ENCODE peak calls at places on chromosomes 2 and 18, in eight cellular contexts. One of them, this sample, is unnamed.

GRCh38 chr2:205738341-205738968 is 56.2 kb downstream of the NRP2 start:
- DNase-seq in upper lobe of right lung: no peak
- DNase-seq in endothelial cell: no peak
- DNase-seq in neural progenitor cell: no peak
- DNase-seq in cardiac muscle cell: no peak
- DNase-seq in WERI-Rb-1: no peak
- DNase-seq in left ventricle myocardium inferior: no peak
- DNase-seq in HL-60: no peak
- DNase-seq in this sample: no peak

GRCh38 chr2:59462418-59463197 is 1090.8 kb downstream of the BCL11A start:
- DNase-seq in upper lobe of right lung: no peak
- DNase-seq in endothelial cell: no peak
- DNase-seq in neural progenitor cell: no peak
- DNase-seq in cardiac muscle cell: peak; percentile 50
- DNase-seq in WERI-Rb-1: no peak
- DNase-seq in left ventricle myocardium inferior: no peak
- DNase-seq in HL-60: no peak
- DNase-seq in this sample: no peak

GRCh38 chr2:234904785-234905184 is 47.0 kb upstream of the SH3BP4 start:
- DNase-seq in upper lobe of right lung: no peak
- DNase-seq in endothelial cell: no peak
- DNase-seq in neural progenitor cell: no peak
- DNase-seq in cardiac muscle cell: no peak
- DNase-seq in WERI-Rb-1: no peak
- DNase-seq in left ventricle myocardium inferior: no peak
- DNase-seq in HL-60: no peak
- DNase-seq in this sample: no peak

GRCh38 chr2:47300609-47301276 is 102.2 kb upstream of the MSH2 start:
- DNase-seq in upper lobe of right lung: no peak
- DNase-seq in endothelial cell: no peak
- DNase-seq in neural progenitor cell: no peak
- DNase-seq in cardiac muscle cell: no peak
- DNase-seq in WERI-Rb-1: no peak
- DNase-seq in left ventricle myocardium inferior: no peak
- DNase-seq in HL-60: peak; percentile 44
- DNase-seq in this sample: no peak

GRCh38 chr2:108220942-108221541 is 18.7 kb upstream of the SULT1C3 start:
- DNase-seq in upper lobe of right lung: peak; percentile 39
- DNase-seq in endothelial cell: no peak
- DNase-seq in neural progenitor cell: no peak
- DNase-seq in cardiac muscle cell: no peak
- DNase-seq in WERI-Rb-1: no peak
- DNase-seq in left ventricle myocardium inferior: peak; percentile 54
- DNase-seq in HL-60: no peak
- DNase-seq in this sample: no peak

GRCh38 chr18:28331551-28331950 is 154.6 kb upstream of the CDH2 start:
- DNase-seq in upper lobe of right lung: no peak
- DNase-seq in endothelial cell: no peak
- DNase-seq in neural progenitor cell: no peak
- DNase-seq in cardiac muscle cell: no peak
- DNase-seq in WERI-Rb-1: peak; percentile 31
- DNase-seq in left ventricle myocardium inferior: no peak
- DNase-seq in HL-60: no peak
- DNase-seq in this sample: no peak

GRCh38 chr18:9365406-9365805 is 30.8 kb downstream of the TWSG1 start:
- DNase-seq in upper lobe of right lung: no peak
- DNase-seq in endothelial cell: no peak
- DNase-seq in neural progenitor cell: no peak
- DNase-seq in cardiac muscle cell: no peak
- DNase-seq in WERI-Rb-1: no peak
- DNase-seq in left ventricle myocardium inferior: no peak
- DNase-seq in HL-60: no peak
- DNase-seq in this sample: no peak

GRCh38 chr2:202185816-202186221 is 52.6 kb downstream of the SUMO1 start:
- DNase-seq in upper lobe of right lung: no peak
- DNase-seq in endothelial cell: no peak
- DNase-seq in neural progenitor cell: no peak
- DNase-seq in cardiac muscle cell: no peak
- DNase-seq in WERI-Rb-1: no peak
- DNase-seq in left ventricle myocardium inferior: no peak
- DNase-seq in HL-60: no peak
- DNase-seq in this sample: no peak

GRCh38 chr2:239461551-239462515 is 61.0 kb upstream of the HDAC4 start:
- DNase-seq in upper lobe of right lung: no peak
- DNase-seq in endothelial cell: no peak
- DNase-seq in neural progenitor cell: no peak
- DNase-seq in cardiac muscle cell: no peak
- DNase-seq in WERI-Rb-1: no peak
- DNase-seq in left ventricle myocardium inferior: no peak
- DNase-seq in HL-60: no peak
- DNase-seq in this sample: no peak

GRCh38 chr2:186882511-186883071 is 33.6 kb upstream of the ZSWIM2 start:
- DNase-seq in upper lobe of right lung: no peak
- DNase-seq in endothelial cell: no peak
- DNase-seq in neural progenitor cell: peak; percentile 19
- DNase-seq in cardiac muscle cell: no peak
- DNase-seq in WERI-Rb-1: no peak
- DNase-seq in left ventricle myocardium inferior: no peak
- DNase-seq in HL-60: no peak
- DNase-seq in this sample: no peak

GRCh38 chr18:70166668-70167067 is 38.8 kb downstream of the RTTN start:
- DNase-seq in upper lobe of right lung: no peak
- DNase-seq in endothelial cell: no peak
- DNase-seq in neural progenitor cell: no peak
- DNase-seq in cardiac muscle cell: no peak
- DNase-seq in WERI-Rb-1: no peak
- DNase-seq in left ventricle myocardium inferior: no peak
- DNase-seq in HL-60: no peak
- DNase-seq in this sample: no peak

GRCh38 chr2:105961599-105962146 is 217.0 kb downstream of the NCK2 start:
- DNase-seq in upper lobe of right lung: no peak
- DNase-seq in endothelial cell: no peak
- DNase-seq in neural progenitor cell: no peak
- DNase-seq in cardiac muscle cell: no peak
- DNase-seq in WERI-Rb-1: no peak
- DNase-seq in left ventricle myocardium inferior: no peak
- DNase-seq in HL-60: no peak
- DNase-seq in this sample: no peak

GRCh38 chr2:112683550-112684414 is 37.0 kb upstream of the NT5DC4 start:
- DNase-seq in upper lobe of right lung: no peak
- DNase-seq in endothelial cell: peak; percentile 43
- DNase-seq in neural progenitor cell: no peak
- DNase-seq in cardiac muscle cell: no peak
- DNase-seq in WERI-Rb-1: no peak
- DNase-seq in left ventricle myocardium inferior: no peak
- DNase-seq in HL-60: no peak
- DNase-seq in this sample: no peak

GRCh38 chr2:118842687-118843491 is 4.6 kb downstream of the EN1 start:
- DNase-seq in upper lobe of right lung: no peak
- DNase-seq in endothelial cell: peak; percentile 22
- DNase-seq in neural progenitor cell: peak; percentile 64
- DNase-seq in cardiac muscle cell: no peak
- DNase-seq in WERI-Rb-1: no peak
- DNase-seq in left ventricle myocardium inferior: no peak
- DNase-seq in HL-60: no peak
- DNase-seq in this sample: no peak

GRCh38 chr18:32576296-32576916 is 105.7 kb upstream of the GAREM1 start:
- DNase-seq in upper lobe of right lung: no peak
- DNase-seq in endothelial cell: peak; percentile 64
- DNase-seq in neural progenitor cell: peak; percentile 80
- DNase-seq in cardiac muscle cell: peak; percentile 69
- DNase-seq in WERI-Rb-1: peak; percentile 15
- DNase-seq in left ventricle myocardium inferior: no peak
- DNase-seq in HL-60: no peak
- DNase-seq in this sample: no peak
- TF ChIP-seq CTCF in upper lobe of right lung: peak; percentile 33
- TF ChIP-seq CTCF in endothelial cell: no peak
- TF ChIP-seq CTCF in neural progenitor cell: peak; percentile 74
- TF ChIP-seq CTCF in cardiac muscle cell: peak; percentile 56
- TF ChIP-seq CTCF in WERI-Rb-1: peak; percentile 17
- TF ChIP-seq CTCF in left ventricle myocardium inferior: peak; percentile 37
- TF ChIP-seq CTCF in HL-60: peak; percentile 18
- TF ChIP-seq CTCF in this sample: peak; percentile 50

DNA sequence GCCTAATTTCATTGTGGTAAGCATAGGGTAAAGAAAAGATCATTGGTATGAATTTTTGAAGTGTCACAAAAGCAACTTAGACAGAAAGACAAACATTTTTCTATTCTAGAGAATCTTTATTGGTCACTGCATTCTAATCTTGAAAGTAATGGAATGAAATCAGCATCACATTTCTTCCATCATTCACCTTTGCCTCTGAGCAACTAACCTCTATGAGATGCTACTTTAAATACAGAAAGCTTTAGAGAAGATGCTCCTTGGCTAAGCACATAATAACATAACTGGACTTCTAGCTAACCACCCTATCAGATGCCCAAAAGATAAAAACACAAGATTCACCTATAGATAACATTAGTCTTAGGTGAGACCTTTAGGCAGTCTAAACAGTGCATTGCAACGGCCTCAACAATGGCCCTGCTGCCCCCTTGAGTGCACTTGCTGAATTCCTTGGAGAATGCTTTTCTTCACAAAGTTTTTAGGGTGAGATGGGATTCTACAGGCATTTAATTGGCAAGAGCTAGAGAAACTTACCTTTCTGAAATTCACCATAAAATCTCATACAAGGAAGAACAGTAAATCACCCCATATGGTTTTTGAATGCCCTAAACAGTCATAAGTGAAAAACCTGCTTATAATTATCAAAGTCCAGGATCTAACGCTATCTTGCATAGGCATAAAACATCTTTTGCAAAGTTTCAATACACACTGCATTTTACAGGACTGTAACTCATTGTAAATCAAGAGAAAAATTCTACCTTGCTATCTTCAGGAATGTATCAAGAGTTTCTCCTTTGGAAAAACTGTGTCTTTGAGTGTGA is 791.3 kb upstream of the CHAC2 start:
- DNase-seq in upper lobe of right lung: no peak
- DNase-seq in endothelial cell: peak; percentile 46
- DNase-seq in neural progenitor cell: peak; percentile 65
- DNase-seq in cardiac muscle cell: peak; percentile 33
- DNase-seq in WERI-Rb-1: peak; percentile 60
- DNase-seq in left ventricle myocardium inferior: no peak
- DNase-seq in HL-60: no peak
- DNase-seq in this sample: peak; percentile 36
- TF ChIP-seq CTCF in upper lobe of right lung: peak; percentile 8
- TF ChIP-seq CTCF in endothelial cell: peak; percentile 47
- TF ChIP-seq CTCF in neural progenitor cell: peak; percentile 78
- TF ChIP-seq CTCF in cardiac muscle cell: peak; percentile 42
- TF ChIP-seq CTCF in WERI-Rb-1: peak; percentile 78
- TF ChIP-seq CTCF in left ventricle myocardium inferior: peak; percentile 33
- TF ChIP-seq CTCF in HL-60: no peak
- TF ChIP-seq CTCF in this sample: peak; percentile 91

DNA sequence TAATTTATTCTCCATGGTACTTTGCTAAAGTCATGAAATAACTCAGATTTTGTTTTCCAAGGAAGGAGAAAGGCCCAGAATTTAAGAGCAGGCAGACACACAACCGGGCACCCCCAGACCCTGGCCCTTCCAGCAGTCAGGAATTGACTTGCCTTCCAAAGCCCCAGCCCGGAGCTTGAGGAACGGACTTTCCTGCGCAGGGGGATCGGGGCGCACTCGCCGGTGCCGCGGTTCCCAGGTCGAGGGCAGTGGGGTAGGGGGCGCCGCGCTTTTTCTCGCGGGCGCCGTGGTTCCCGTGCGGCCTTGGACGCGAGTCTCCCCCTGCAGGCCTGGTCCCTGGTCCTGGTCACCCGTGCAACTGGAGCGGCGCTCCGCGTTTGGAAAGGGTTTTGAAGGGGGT is 1.2 kb downstream of the ZNF236 start:
- DNase-seq in upper lobe of right lung: peak; percentile 71
- DNase-seq in endothelial cell: peak; percentile 68
- DNase-seq in neural progenitor cell: peak; percentile 67
- DNase-seq in cardiac muscle cell: peak; percentile 48
- DNase-seq in WERI-Rb-1: no peak
- DNase-seq in left ventricle myocardium inferior: peak; percentile 37
- DNase-seq in HL-60: no peak
- DNase-seq in this sample: no peak
- TF ChIP-seq CTCF in upper lobe of right lung: no peak
- TF ChIP-seq CTCF in endothelial cell: no peak
- TF ChIP-seq CTCF in neural progenitor cell: peak; percentile 44
- TF ChIP-seq CTCF in cardiac muscle cell: peak; percentile 50
- TF ChIP-seq CTCF in WERI-Rb-1: peak; percentile 29
- TF ChIP-seq CTCF in left ventricle myocardium inferior: no peak
- TF ChIP-seq CTCF in HL-60: no peak
- TF ChIP-seq CTCF in this sample: peak; percentile 34

GRCh38 chr18:12703096-12703567 is 290 bp downstream of the PSMG2 start:
- DNase-seq in upper lobe of right lung: no peak
- DNase-seq in endothelial cell: no peak
- DNase-seq in neural progenitor cell: no peak
- DNase-seq in cardiac muscle cell: no peak
- DNase-seq in WERI-Rb-1: no peak
- DNase-seq in left ventricle myocardium inferior: no peak
- DNase-seq in HL-60: no peak
- DNase-seq in this sample: no peak
- TF ChIP-seq CTCF in upper lobe of right lung: peak; percentile 6
- TF ChIP-seq CTCF in endothelial cell: no peak
- TF ChIP-seq CTCF in neural progenitor cell: no peak
- TF ChIP-seq CTCF in cardiac muscle cell: no peak
- TF ChIP-seq CTCF in WERI-Rb-1: no peak
- TF ChIP-seq CTCF in left ventricle myocardium inferior: no peak
- TF ChIP-seq CTCF in HL-60: no peak
- TF ChIP-seq CTCF in this sample: no peak

GRCh38 chr2:83016343-83017110 is 1442.6 kb downstream of the SUCLG1 start:
- DNase-seq in upper lobe of right lung: no peak
- DNase-seq in endothelial cell: no peak
- DNase-seq in neural progenitor cell: peak; percentile 12
- DNase-seq in cardiac muscle cell: no peak
- DNase-seq in WERI-Rb-1: peak; percentile 30
- DNase-seq in left ventricle myocardium inferior: no peak
- DNase-seq in HL-60: no peak
- DNase-seq in this sample: no peak
- TF ChIP-seq CTCF in upper lobe of right lung: no peak
- TF ChIP-seq CTCF in endothelial cell: no peak
- TF ChIP-seq CTCF in neural progenitor cell: peak; percentile 21
- TF ChIP-seq CTCF in cardiac muscle cell: no peak
- TF ChIP-seq CTCF in WERI-Rb-1: peak; percentile 19
- TF ChIP-seq CTCF in left ventricle myocardium inferior: no peak
- TF ChIP-seq CTCF in HL-60: no peak
- TF ChIP-seq CTCF in this sample: no peak

GRCh38 chr18:7017013-7017412 is 100.6 kb downstream of the LAMA1 start:
- DNase-seq in upper lobe of right lung: no peak
- DNase-seq in endothelial cell: no peak
- DNase-seq in neural progenitor cell: no peak
- DNase-seq in cardiac muscle cell: no peak
- DNase-seq in WERI-Rb-1: no peak
- DNase-seq in left ventricle myocardium inferior: no peak
- DNase-seq in HL-60: no peak
- DNase-seq in this sample: no peak

GRCh38 chr18:7023581-7023980 is 94.0 kb downstream of the LAMA1 start:
- DNase-seq in upper lobe of right lung: no peak
- DNase-seq in endothelial cell: no peak
- DNase-seq in neural progenitor cell: no peak
- DNase-seq in cardiac muscle cell: no peak
- DNase-seq in WERI-Rb-1: no peak
- DNase-seq in left ventricle myocardium inferior: no peak
- DNase-seq in HL-60: no peak
- DNase-seq in this sample: no peak

GRCh38 chr18:7025194-7025593 is 92.4 kb downstream of the LAMA1 start:
- DNase-seq in upper lobe of right lung: no peak
- DNase-seq in endothelial cell: no peak
- DNase-seq in neural progenitor cell: no peak
- DNase-seq in cardiac muscle cell: no peak
- DNase-seq in WERI-Rb-1: no peak
- DNase-seq in left ventricle myocardium inferior: no peak
- DNase-seq in HL-60: no peak
- DNase-seq in this sample: no peak

GRCh38 chr18:7020995-7021777 is 96.4 kb downstream of the LAMA1 start:
- DNase-seq in upper lobe of right lung: no peak
- DNase-seq in endothelial cell: peak; percentile 17
- DNase-seq in neural progenitor cell: no peak
- DNase-seq in cardiac muscle cell: no peak
- DNase-seq in WERI-Rb-1: peak; percentile 19
- DNase-seq in left ventricle myocardium inferior: no peak
- DNase-seq in HL-60: no peak
- DNase-seq in this sample: no peak

GRCh38 chr18:7021994-7022840 is 95.4 kb downstream of the LAMA1 start:
- DNase-seq in upper lobe of right lung: no peak
- DNase-seq in endothelial cell: peak; percentile 49
- DNase-seq in neural progenitor cell: peak; percentile 4
- DNase-seq in cardiac muscle cell: peak; percentile 29
- DNase-seq in WERI-Rb-1: peak; percentile 63
- DNase-seq in left ventricle myocardium inferior: no peak
- DNase-seq in HL-60: peak; percentile 10
- DNase-seq in this sample: peak; percentile 15
- TF ChIP-seq CTCF in upper lobe of right lung: peak; percentile 50
- TF ChIP-seq CTCF in endothelial cell: peak; percentile 60
- TF ChIP-seq CTCF in neural progenitor cell: peak; percentile 30
- TF ChIP-seq CTCF in cardiac muscle cell: peak; percentile 32
- TF ChIP-seq CTCF in WERI-Rb-1: peak; percentile 67
- TF ChIP-seq CTCF in left ventricle myocardium inferior: peak; percentile 16
- TF ChIP-seq CTCF in HL-60: peak; percentile 9
- TF ChIP-seq CTCF in this sample: no peak

This sample was measured in HCT116.